ENCODE peak calls at places on chromosomes 4 and X, in eight cellular contexts. One of them, this sample, is unnamed.
A peak's percentile ranks its signal among the peaks of the same experiment; 100 is the strongest.

GRCh38 chr4:8646296-8647093 is 53.9 kb downstream of the CPZ start:
- DNase-seq in A172: no peak
- DNase-seq in GOT3: no peak
- DNase-seq in astrocyte of the spinal cord: no peak
- DNase-seq in midbrain: no peak
- DNase-seq in epithelial cell of esophagus: no peak
- DNase-seq in A549: no peak
- DNase-seq in T-cell: no peak
- DNase-seq in this sample: no peak

GRCh38 chr4:169334335-169334734 is 63.6 kb upstream of the SH3RF1 start:
- DNase-seq in A549: no peak
- DNase-seq in astrocyte of the spinal cord: no peak
- DNase-seq in T-cell: no peak
- DNase-seq in epithelial cell of esophagus: no peak
- DNase-seq in A172: no peak
- DNase-seq in GOT3: no peak
- DNase-seq in midbrain: no peak
- DNase-seq in this sample: no peak

GRCh38 chr4:142126890-142127497 is 490.6 kb downstream of the IL15 start:
- DNase-seq in A172: peak; percentile 66
- DNase-seq in astrocyte of the spinal cord: peak; percentile 83
- DNase-seq in GOT3: no peak
- DNase-seq in midbrain: peak; percentile 76
- DNase-seq in A549: peak; percentile 3
- DNase-seq in epithelial cell of esophagus: peak; percentile 78
- DNase-seq in T-cell: peak; percentile 56
- DNase-seq in this sample: peak; percentile 24

GRCh38 chr4:7371122-7371941 is 63.4 kb downstream of the PSAPL1 start:
- DNase-seq in T-cell: no peak
- DNase-seq in A172: no peak
- DNase-seq in GOT3: no peak
- DNase-seq in A549: no peak
- DNase-seq in epithelial cell of esophagus: no peak
- DNase-seq in astrocyte of the spinal cord: peak; percentile 36
- DNase-seq in midbrain: no peak
- DNase-seq in this sample: no peak

GRCh38 chrX:1394731-1395501 is 3.0 kb upstream of the SLC25A6 start:
- DNase-seq in midbrain: no peak
- DNase-seq in A549: no peak
- DNase-seq in A172: no peak
- DNase-seq in astrocyte of the spinal cord: no peak
- DNase-seq in epithelial cell of esophagus: no peak
- DNase-seq in GOT3: no peak
- DNase-seq in T-cell: no peak
- DNase-seq in this sample: peak; percentile 14

GRCh38 chr4:23717528-23718248 is 172.2 kb downstream of the PPARGC1A start:
- DNase-seq in midbrain: no peak
- DNase-seq in A172: peak; percentile 54
- DNase-seq in A549: peak; percentile 37
- DNase-seq in T-cell: no peak
- DNase-seq in GOT3: no peak
- DNase-seq in astrocyte of the spinal cord: peak; percentile 47
- DNase-seq in epithelial cell of esophagus: peak; percentile 31
- DNase-seq in this sample: no peak

GRCh38 chrX:11381464-11381863 is 88.3 kb downstream of the AMELX start:
- DNase-seq in midbrain: peak; percentile 27
- DNase-seq in astrocyte of the spinal cord: peak; percentile 58
- DNase-seq in A172: peak; percentile 48
- DNase-seq in A549: peak; percentile 5
- DNase-seq in GOT3: no peak
- DNase-seq in T-cell: no peak
- DNase-seq in epithelial cell of esophagus: peak; percentile 53
- DNase-seq in this sample: peak; percentile 41

GRCh38 chr4:76956961-76957738 is 7.6 kb downstream of the SEPTIN11 start:
- DNase-seq in epithelial cell of esophagus: no peak
- DNase-seq in A172: no peak
- DNase-seq in A549: no peak
- DNase-seq in GOT3: no peak
- DNase-seq in midbrain: no peak
- DNase-seq in T-cell: no peak
- DNase-seq in astrocyte of the spinal cord: no peak
- DNase-seq in this sample: no peak

GRCh38 chr4:2249526-2249991 is 7.6 kb upstream of the HAUS3 start:
- DNase-seq in astrocyte of the spinal cord: no peak
- DNase-seq in A172: no peak
- DNase-seq in T-cell: no peak
- DNase-seq in GOT3: no peak
- DNase-seq in midbrain: no peak
- DNase-seq in A549: no peak
- DNase-seq in epithelial cell of esophagus: peak; percentile 30
- DNase-seq in this sample: no peak

GRCh38 chr4:80111276-80111675 is 38.2 kb upstream of the ANTXR2 start:
- DNase-seq in T-cell: no peak
- DNase-seq in midbrain: no peak
- DNase-seq in GOT3: no peak
- DNase-seq in epithelial cell of esophagus: no peak
- DNase-seq in A549: no peak
- DNase-seq in astrocyte of the spinal cord: no peak
- DNase-seq in A172: no peak
- DNase-seq in this sample: no peak

GRCh38 chr4:19739101-19739651 is 512.5 kb upstream of the SLIT2 start:
- DNase-seq in GOT3: no peak
- DNase-seq in midbrain: no peak
- DNase-seq in A549: no peak
- DNase-seq in T-cell: no peak
- DNase-seq in astrocyte of the spinal cord: peak; percentile 95
- DNase-seq in epithelial cell of esophagus: peak; percentile 89
- DNase-seq in A172: peak; percentile 87
- DNase-seq in this sample: no peak

GRCh38 chr4:82247171-82247570 is 126.6 kb downstream of the HNRNPD start:
- DNase-seq in A172: no peak
- DNase-seq in GOT3: no peak
- DNase-seq in midbrain: no peak
- DNase-seq in epithelial cell of esophagus: peak; percentile 55
- DNase-seq in T-cell: no peak
- DNase-seq in A549: no peak
- DNase-seq in astrocyte of the spinal cord: no peak
- DNase-seq in this sample: no peak

GRCh38 chr4:125325733-125326132 is 11.0 kb downstream of the FAT4 start:
- DNase-seq in astrocyte of the spinal cord: no peak
- DNase-seq in A549: no peak
- DNase-seq in GOT3: no peak
- DNase-seq in midbrain: no peak
- DNase-seq in T-cell: no peak
- DNase-seq in A172: no peak
- DNase-seq in epithelial cell of esophagus: no peak
- DNase-seq in this sample: no peak

GRCh38 chrX:131288738-131289511 is at the start of gene IGSF1:
- DNase-seq in A549: no peak
- DNase-seq in T-cell: no peak
- DNase-seq in GOT3: no peak
- DNase-seq in midbrain: peak; percentile 72
- DNase-seq in epithelial cell of esophagus: peak; percentile 0
- DNase-seq in A172: peak; percentile 0
- DNase-seq in astrocyte of the spinal cord: peak; percentile 38
- DNase-seq in this sample: peak; percentile 37

GRCh38 chr4:110653602-110654253 is 30.9 kb upstream of the PITX2 start:
- DNase-seq in T-cell: no peak
- DNase-seq in midbrain: no peak
- DNase-seq in epithelial cell of esophagus: no peak
- DNase-seq in GOT3: no peak
- DNase-seq in astrocyte of the spinal cord: no peak
- DNase-seq in A549: no peak
- DNase-seq in A172: no peak
- DNase-seq in this sample: no peak

GRCh38 chr4:37244583-37245390 is at the start of gene NWD2:
- DNase-seq in A549: no peak
- DNase-seq in epithelial cell of esophagus: peak; percentile 30
- DNase-seq in A172: no peak
- DNase-seq in midbrain: no peak
- DNase-seq in T-cell: no peak
- DNase-seq in GOT3: no peak
- DNase-seq in astrocyte of the spinal cord: peak; percentile 4
- DNase-seq in this sample: peak; percentile 4

GRCh38 chrX:107978707-107979307 is 3.4 kb downstream of the TEX13B start:
- DNase-seq in A549: peak; percentile 18
- DNase-seq in astrocyte of the spinal cord: peak; percentile 5
- DNase-seq in T-cell: no peak
- DNase-seq in GOT3: no peak
- DNase-seq in epithelial cell of esophagus: peak; percentile 30
- DNase-seq in A172: peak; percentile 3
- DNase-seq in midbrain: no peak
- DNase-seq in this sample: no peak

GRCh38 chr4:80206541-80207171 is 9.4 kb downstream of the PRDM8 start:
- DNase-seq in epithelial cell of esophagus: no peak
- DNase-seq in astrocyte of the spinal cord: no peak
- DNase-seq in midbrain: no peak
- DNase-seq in T-cell: no peak
- DNase-seq in A172: no peak
- DNase-seq in GOT3: no peak
- DNase-seq in A549: no peak
- DNase-seq in this sample: no peak

GRCh38 chr4:17367201-17367600 is 144.7 kb downstream of the QDPR start:
- DNase-seq in A549: no peak
- DNase-seq in midbrain: no peak
- DNase-seq in GOT3: no peak
- DNase-seq in epithelial cell of esophagus: no peak
- DNase-seq in A172: no peak
- DNase-seq in T-cell: no peak
- DNase-seq in astrocyte of the spinal cord: no peak
- DNase-seq in this sample: no peak

GRCh38 chr4:71607780-71608673 is 175.9 kb downstream of the GC start:
- DNase-seq in T-cell: no peak
- DNase-seq in epithelial cell of esophagus: peak; percentile 87
- DNase-seq in midbrain: no peak
- DNase-seq in A549: peak; percentile 52
- DNase-seq in A172: peak; percentile 4
- DNase-seq in GOT3: no peak
- DNase-seq in astrocyte of the spinal cord: peak; percentile 34
- DNase-seq in this sample: no peak

GRCh38 chrX:40012800-40013682 is 84.7 kb downstream of the BCOR start:
- DNase-seq in astrocyte of the spinal cord: peak; percentile 59
- DNase-seq in A172: no peak
- DNase-seq in midbrain: no peak
- DNase-seq in epithelial cell of esophagus: peak; percentile 62
- DNase-seq in GOT3: peak; percentile 23
- DNase-seq in T-cell: no peak
- DNase-seq in A549: peak; percentile 28
- DNase-seq in this sample: peak; percentile 73

GRCh38 chr4:115720611-115721010 is 607.2 kb upstream of the NDST4 start:
- DNase-seq in T-cell: no peak
- DNase-seq in astrocyte of the spinal cord: peak; percentile 2
- DNase-seq in midbrain: no peak
- DNase-seq in epithelial cell of esophagus: peak; percentile 76
- DNase-seq in A549: no peak
- DNase-seq in A172: peak; percentile 16
- DNase-seq in GOT3: no peak
- DNase-seq in this sample: no peak